ENCODE peak calls at places on chromosomes 11 and 22, in seven cellular contexts. One of them, this sample, is unnamed.

GRCh38 chr11:47189100-47189834 is 3.0 kb upstream of the PACSIN3 start:
- DNase-seq in GDM1: no peak
- DNase-seq in WTC11: no peak
- DNase-seq in lung: peak; percentile 80
- DNase-seq in T-helper 1 cell: no peak
- DNase-seq in stimulated activated CD8-positive, alpha-beta memory T cell treated with anti-CD3 and anti-CD28 coated beads, Interleukin-12 subunit alpha, Interleukin-12 subunit beta, amount 100 ng/mL, for 4 hours: no peak
- DNase-seq in NCI-H460: peak; percentile 73
- DNase-seq in this sample: no peak

GRCh38 chr11:44747339-44747738 is 20.6 kb downstream of the TSPAN18 start:
- DNase-seq in GDM1: no peak
- DNase-seq in WTC11: no peak
- DNase-seq in lung: no peak
- DNase-seq in T-helper 1 cell: no peak
- DNase-seq in stimulated activated CD8-positive, alpha-beta memory T cell treated with anti-CD3 and anti-CD28 coated beads, Interleukin-12 subunit alpha, Interleukin-12 subunit beta, amount 100 ng/mL, for 4 hours: no peak
- DNase-seq in NCI-H460: no peak
- DNase-seq in this sample: no peak

GRCh38 chr11:133115099-133115498 is 417.2 kb downstream of the OPCML start:
- DNase-seq in GDM1: no peak
- DNase-seq in WTC11: no peak
- DNase-seq in lung: no peak
- DNase-seq in T-helper 1 cell: no peak
- DNase-seq in stimulated activated CD8-positive, alpha-beta memory T cell treated with anti-CD3 and anti-CD28 coated beads, Interleukin-12 subunit alpha, Interleukin-12 subunit beta, amount 100 ng/mL, for 4 hours: no peak
- DNase-seq in NCI-H460: no peak
- DNase-seq in this sample: no peak

GRCh38 chr11:79304599-79305212 is 136.1 kb downstream of the TENM4 start:
- DNase-seq in GDM1: no peak
- DNase-seq in WTC11: no peak
- DNase-seq in lung: no peak
- DNase-seq in T-helper 1 cell: no peak
- DNase-seq in stimulated activated CD8-positive, alpha-beta memory T cell treated with anti-CD3 and anti-CD28 coated beads, Interleukin-12 subunit alpha, Interleukin-12 subunit beta, amount 100 ng/mL, for 4 hours: no peak
- DNase-seq in NCI-H460: no peak
- DNase-seq in this sample: no peak

GRCh38 chr11:40683010-40683409 is 776.4 kb downstream of the LRRC4C start:
- DNase-seq in GDM1: no peak
- DNase-seq in WTC11: peak; percentile 17
- DNase-seq in lung: no peak
- DNase-seq in T-helper 1 cell: no peak
- DNase-seq in stimulated activated CD8-positive, alpha-beta memory T cell treated with anti-CD3 and anti-CD28 coated beads, Interleukin-12 subunit alpha, Interleukin-12 subunit beta, amount 100 ng/mL, for 4 hours: no peak
- DNase-seq in NCI-H460: no peak
- DNase-seq in this sample: no peak

GRCh38 chr22:21952586-21953571 is at the start of gene PPM1F:
- DNase-seq in GDM1: peak; percentile 82
- DNase-seq in WTC11: peak; percentile 86
- DNase-seq in lung: peak; percentile 87
- DNase-seq in T-helper 1 cell: peak; percentile 87
- DNase-seq in stimulated activated CD8-positive, alpha-beta memory T cell treated with anti-CD3 and anti-CD28 coated beads, Interleukin-12 subunit alpha, Interleukin-12 subunit beta, amount 100 ng/mL, for 4 hours: peak; percentile 83
- DNase-seq in NCI-H460: peak; percentile 68
- DNase-seq in this sample: peak; percentile 92

GRCh38 chr11:126647735-126648134 is 292.2 kb downstream of the ST3GAL4 start:
- DNase-seq in GDM1: no peak
- DNase-seq in WTC11: no peak
- DNase-seq in lung: no peak
- DNase-seq in T-helper 1 cell: no peak
- DNase-seq in stimulated activated CD8-positive, alpha-beta memory T cell treated with anti-CD3 and anti-CD28 coated beads, Interleukin-12 subunit alpha, Interleukin-12 subunit beta, amount 100 ng/mL, for 4 hours: no peak
- DNase-seq in NCI-H460: no peak
- DNase-seq in this sample: no peak

GRCh38 chr11:45932217-45932616 is 9.8 kb downstream of the LARGE2 start:
- DNase-seq in GDM1: no peak
- DNase-seq in WTC11: no peak
- DNase-seq in lung: no peak
- DNase-seq in T-helper 1 cell: no peak
- DNase-seq in stimulated activated CD8-positive, alpha-beta memory T cell treated with anti-CD3 and anti-CD28 coated beads, Interleukin-12 subunit alpha, Interleukin-12 subunit beta, amount 100 ng/mL, for 4 hours: no peak
- DNase-seq in NCI-H460: no peak
- DNase-seq in this sample: no peak

GRCh38 chr11:72471005-72471898 is 36.9 kb upstream of the CLPB start:
- DNase-seq in GDM1: peak; percentile 57
- DNase-seq in WTC11: peak; percentile 72
- DNase-seq in lung: peak; percentile 66
- DNase-seq in T-helper 1 cell: peak; percentile 44
- DNase-seq in stimulated activated CD8-positive, alpha-beta memory T cell treated with anti-CD3 and anti-CD28 coated beads, Interleukin-12 subunit alpha, Interleukin-12 subunit beta, amount 100 ng/mL, for 4 hours: peak; percentile 29
- DNase-seq in NCI-H460: peak; percentile 73
- DNase-seq in this sample: peak; percentile 51

GRCh38 chr11:57453543-57454177 is 6.7 kb upstream of the RTN4RL2 start:
- DNase-seq in GDM1: no peak
- DNase-seq in WTC11: no peak
- DNase-seq in lung: no peak
- DNase-seq in T-helper 1 cell: no peak
- DNase-seq in stimulated activated CD8-positive, alpha-beta memory T cell treated with anti-CD3 and anti-CD28 coated beads, Interleukin-12 subunit alpha, Interleukin-12 subunit beta, amount 100 ng/mL, for 4 hours: no peak
- DNase-seq in NCI-H460: no peak
- DNase-seq in this sample: no peak

GRCh38 chr11:134024420-134025085 is 44.3 kb upstream of the JAM3 start:
- DNase-seq in GDM1: no peak
- DNase-seq in WTC11: no peak
- DNase-seq in lung: no peak
- DNase-seq in T-helper 1 cell: no peak
- DNase-seq in stimulated activated CD8-positive, alpha-beta memory T cell treated with anti-CD3 and anti-CD28 coated beads, Interleukin-12 subunit alpha, Interleukin-12 subunit beta, amount 100 ng/mL, for 4 hours: no peak
- DNase-seq in NCI-H460: no peak
- DNase-seq in this sample: no peak

GRCh38 chr11:67372232-67372992 is 986 bp downstream of the CLCF1 start:
- DNase-seq in GDM1: no peak
- DNase-seq in WTC11: peak; percentile 51
- DNase-seq in lung: no peak
- DNase-seq in T-helper 1 cell: no peak
- DNase-seq in stimulated activated CD8-positive, alpha-beta memory T cell treated with anti-CD3 and anti-CD28 coated beads, Interleukin-12 subunit alpha, Interleukin-12 subunit beta, amount 100 ng/mL, for 4 hours: peak; percentile 16
- DNase-seq in NCI-H460: no peak
- DNase-seq in this sample: peak; percentile 49

GRCh38 chr11:120141144-120142071 is 3.5 kb upstream of the TRIM29 start:
- DNase-seq in GDM1: no peak
- DNase-seq in WTC11: no peak
- DNase-seq in lung: peak; percentile 26
- DNase-seq in T-helper 1 cell: no peak
- DNase-seq in stimulated activated CD8-positive, alpha-beta memory T cell treated with anti-CD3 and anti-CD28 coated beads, Interleukin-12 subunit alpha, Interleukin-12 subunit beta, amount 100 ng/mL, for 4 hours: no peak
- DNase-seq in NCI-H460: no peak
- DNase-seq in this sample: no peak

GRCh38 chr11:108253176-108253575 is 30.3 kb downstream of the ATM start:
- DNase-seq in GDM1: no peak
- DNase-seq in WTC11: no peak
- DNase-seq in lung: no peak
- DNase-seq in T-helper 1 cell: no peak
- DNase-seq in stimulated activated CD8-positive, alpha-beta memory T cell treated with anti-CD3 and anti-CD28 coated beads, Interleukin-12 subunit alpha, Interleukin-12 subunit beta, amount 100 ng/mL, for 4 hours: no peak
- DNase-seq in NCI-H460: no peak
- DNase-seq in this sample: no peak

GRCh38 chr11:11733246-11733763 is 108.5 kb upstream of the USP47 start:
- DNase-seq in GDM1: no peak
- DNase-seq in WTC11: no peak
- DNase-seq in lung: no peak
- DNase-seq in T-helper 1 cell: no peak
- DNase-seq in stimulated activated CD8-positive, alpha-beta memory T cell treated with anti-CD3 and anti-CD28 coated beads, Interleukin-12 subunit alpha, Interleukin-12 subunit beta, amount 100 ng/mL, for 4 hours: no peak
- DNase-seq in NCI-H460: no peak
- DNase-seq in this sample: no peak

GRCh38 chr22:20783844-20784723 is 10.2 kb downstream of the SERPIND1 start:
- DNase-seq in GDM1: peak; percentile 27
- DNase-seq in WTC11: peak; percentile 45
- DNase-seq in lung: no peak
- DNase-seq in T-helper 1 cell: no peak
- DNase-seq in stimulated activated CD8-positive, alpha-beta memory T cell treated with anti-CD3 and anti-CD28 coated beads, Interleukin-12 subunit alpha, Interleukin-12 subunit beta, amount 100 ng/mL, for 4 hours: no peak
- DNase-seq in NCI-H460: peak; percentile 68
- DNase-seq in this sample: peak; percentile 59

GRCh38 chr11:79062814-79063762 is 377.7 kb downstream of the TENM4 start:
- DNase-seq in GDM1: no peak
- DNase-seq in WTC11: peak; percentile 62
- DNase-seq in lung: no peak
- DNase-seq in T-helper 1 cell: no peak
- DNase-seq in stimulated activated CD8-positive, alpha-beta memory T cell treated with anti-CD3 and anti-CD28 coated beads, Interleukin-12 subunit alpha, Interleukin-12 subunit beta, amount 100 ng/mL, for 4 hours: no peak
- DNase-seq in NCI-H460: no peak
- DNase-seq in this sample: no peak

GRCh38 chr11:1608363-1608762 is at the start of gene KRTAP5-3:
- DNase-seq in GDM1: no peak
- DNase-seq in WTC11: no peak
- DNase-seq in lung: no peak
- DNase-seq in T-helper 1 cell: no peak
- DNase-seq in stimulated activated CD8-positive, alpha-beta memory T cell treated with anti-CD3 and anti-CD28 coated beads, Interleukin-12 subunit alpha, Interleukin-12 subunit beta, amount 100 ng/mL, for 4 hours: no peak
- DNase-seq in NCI-H460: no peak
- DNase-seq in this sample: no peak

GRCh38 chr11:71381781-71382505 is 66.2 kb downstream of the DHCR7 start:
- DNase-seq in GDM1: no peak
- DNase-seq in WTC11: no peak
- DNase-seq in lung: no peak
- DNase-seq in T-helper 1 cell: no peak
- DNase-seq in stimulated activated CD8-positive, alpha-beta memory T cell treated with anti-CD3 and anti-CD28 coated beads, Interleukin-12 subunit alpha, Interleukin-12 subunit beta, amount 100 ng/mL, for 4 hours: no peak
- DNase-seq in NCI-H460: no peak
- DNase-seq in this sample: no peak

This sample was measured in left colon.